ENCODE peak calls at places on chromosomes 5 and 9, in four cellular contexts. C is hippocampal formation, Z is WERI-Rb-1, E is GM03348. L is an unnamed sample.

GRCh38 chr9:126581893-126582292 is 31.8 kb upstream of the LMX1B start:
- DNase-seq in C (no peak), Z (no peak), E (no peak), L (no peak)

GRCh38 chr5:166062092-166062491 is 2229.4 kb upstream of the WWC1 start:
- DNase-seq in C (no peak), Z (no peak), E (no peak), L (no peak)

GRCh38 chr9:69379250-69379982 is 54.4 kb downstream of the ENTREP1 start:
- DNase-seq in C (no peak), Z (peak), E (peak), L (no peak)

GRCh38 chr9:77926314-77926959 is 105.2 kb downstream of the GNAQ start:
- DNase-seq in C (no peak), Z (no peak), E (peak), L (no peak)

GRCh38 chr5:133868946-133869674 is 99.3 kb downstream of the C5orf15 start:
- DNase-seq in C (peak), Z (peak), E (peak), L (peak)

GRCh38 chr9:93346240-93347112 is 105.0 kb upstream of the FAM120A start:
- DNase-seq in C (no peak), Z (no peak), E (peak), L (no peak)

GRCh38 chr5:125499969-125500368 is 753.5 kb upstream of the ZNF608 start:
- DNase-seq in C (peak), Z (no peak), E (no peak), L (no peak)

GRCh38 chr5:65459995-65460394 is 21.7 kb downstream of the ADAMTS6 start:
- DNase-seq in C (no peak), Z (no peak), E (no peak), L (no peak)

GRCh38 chr5:124870070-124870469 is 123.6 kb upstream of the ZNF608 start:
- DNase-seq in C (no peak), Z (no peak), E (no peak), L (no peak)

GRCh38 chr5:91219141-91219802 is 163.8 kb downstream of the ARRDC3 start:
- DNase-seq in C (peak), Z (no peak), E (peak), L (no peak)

GRCh38 chr9:37943329-37944265 is 39.7 kb upstream of the SLC25A51 start:
- DNase-seq in C (peak), Z (no peak), E (peak), L (no peak)

GRCh38 chr9:97521576-97522333 is 20.3 kb downstream of the TMOD1 start:
- DNase-seq in C (no peak), Z (no peak), E (no peak), L (no peak)

GRCh38 chr5:107937198-107937597 is 266.5 kb upstream of the EFNA5 start:
- DNase-seq in C (no peak), Z (no peak), E (no peak), L (no peak)

GRCh38 chr9:120366646-120367019 is 213.3 kb downstream of the CDK5RAP2 start:
- DNase-seq in C (no peak), Z (no peak), E (peak), L (no peak)

GRCh38 chr5:2158767-2159166 is 276.0 kb upstream of the IRX4 start:
- DNase-seq in C (no peak), Z (no peak), E (no peak), L (no peak)

GRCh38 chr9:126719677-126720435 is 85.0 kb upstream of the ZBTB43 start:
- DNase-seq in C (no peak), Z (no peak), E (no peak), L (no peak)

GRCh38 chr9:136700959-136701664 is 11.3 kb upstream of the DIPK1B start:
- DNase-seq in C (no peak), Z (no peak), E (no peak), L (no peak)

GRCh38 chr9:84851935-84852585 is 182.5 kb downstream of the NTRK2 start:
- DNase-seq in C (no peak), Z (no peak), E (peak), L (peak)

GRCh38 chr5:148998174-148998797 is 64.6 kb downstream of the SH3TC2 start:
- DNase-seq in C (peak), Z (peak), E (peak), L (no peak)

GRCh38 chr5:27216367-27216941 is 178.1 kb upstream of the CDH9 start:
- DNase-seq in C (no peak), Z (no peak), E (no peak), L (no peak)

GRCh38 chr5:82149434-82149833 is 128.7 kb downstream of the RPS23 start:
- DNase-seq in C (no peak), Z (no peak), E (no peak), L (no peak)

GRCh38 chr5:8184455-8185063 is 315.6 kb downstream of the MTRR start:
- DNase-seq in C (no peak), Z (peak), E (peak), L (no peak)

GRCh38 chr9:92294297-92294676 is 790 bp upstream of the IARS1 start:
- DNase-seq in C (no peak), Z (peak), E (peak), L (no peak)

GRCh38 chr9:38128752-38129270 is 59.8 kb upstream of the SHB start:
- DNase-seq in C (no peak), Z (no peak), E (no peak), L (no peak)

GRCh38 chr5:113058706-113059226 is 82.2 kb downstream of the DCP2 start:
- DNase-seq in C (no peak), Z (no peak), E (no peak), L (no peak)

GRCh38 chr5:54985301-54986268 is at the start of gene ESM1:
- DNase-seq in C (no peak), Z (no peak), E (peak), L (no peak)

GRCh38 chr5:113274836-113275414 is 159.9 kb downstream of the TSSK1B start:
- DNase-seq in C (peak), Z (no peak), E (no peak), L (peak)

GRCh38 chr9:15513335-15513734 is 2.6 kb upstream of the PSIP1 start:
- DNase-seq in C (no peak), Z (peak), E (peak), L (no peak)

GRCh38 chr5:75672616-75673015 is 44.6 kb downstream of the POC5 start:
- DNase-seq in C (no peak), Z (no peak), E (no peak), L (no peak)

GRCh38 chr9:116156621-116157314 is 3.2 kb downstream of the PAPPA start:
- DNase-seq in C (no peak), Z (peak), E (peak), L (peak)

GRCh38 chr5:139177809-139178581 is 20.2 kb downstream of the SIL1 start:
- DNase-seq in C (no peak), Z (no peak), E (no peak), L (no peak)

GRCh38 chr9:38141751-38142150 is 72.7 kb upstream of the SHB start:
- DNase-seq in C (no peak), Z (no peak), E (peak), L (no peak)